ENCODE peak calls at places on chromosomes 11 and 22, in seven cellular contexts. E is fibroblast of mammary gland, O is neural progenitor cell, A is body of pancreas, C is tibial artery, U is OCI-LY7, D is WERI-Rb-1. Z is an unnamed sample.
A peak's percentile ranks its signal among the peaks of the same experiment; 100 is the strongest.

GRCh38 chr11:116641561-116642045 is 131.2 kb downstream of the BUD13 start:
- DNase-seq in E (no peak), O (peak; percentile 67), A (peak; percentile 72), C (no peak), U (peak; percentile 29), D (peak; percentile 81), Z (peak; percentile 39)

GRCh38 chr11:69930081-69931059 is 111.2 kb upstream of the FGF3 start:
- DNase-seq in E (no peak), O (no peak), A (no peak), C (peak; percentile 40), U (no peak), D (no peak), Z (no peak)

GRCh38 chr11:76005746-76006145 is 190.7 kb downstream of the UVRAG start:
- DNase-seq in E (peak; percentile 20), O (no peak), A (no peak), C (no peak), U (no peak), D (no peak), Z (peak; percentile 44)

GRCh38 chr11:63590024-63590788 is 24.0 kb downstream of the PLAAT3 start:
- DNase-seq in E (no peak), O (no peak), A (no peak), C (no peak), U (no peak), D (no peak), Z (no peak)

GRCh38 chr11:12402691-12403120 is 25.3 kb downstream of the PARVA start:
- DNase-seq in E (no peak), O (no peak), A (no peak), C (no peak), U (no peak), D (no peak), Z (peak; percentile 44)

GRCh38 chr22:28802595-28803087 is 2.3 kb upstream of the XBP1 start:
- DNase-seq in E (no peak), O (no peak), A (no peak), C (no peak), U (peak; percentile 35), D (no peak), Z (no peak)

GRCh38 chr11:77633856-77634425 is 3.7 kb downstream of the CLNS1A start:
- DNase-seq in E (no peak), O (no peak), A (peak; percentile 13), C (no peak), U (no peak), D (no peak), Z (peak; percentile 35)

GRCh38 chr11:4459470-4459869 is 10.4 kb downstream of the OR52K2 start:
- DNase-seq in E (peak; percentile 10), O (no peak), A (peak; percentile 13), C (no peak), U (no peak), D (no peak), Z (peak; percentile 16)

GRCh38 chr11:133681901-133682300 is 149.6 kb upstream of the OPCML start:
- DNase-seq in E (no peak), O (peak; percentile 28), A (no peak), C (no peak), U (no peak), D (peak; percentile 87), Z (no peak)

GRCh38 chr11:69659591-69659990 is 15.6 kb downstream of the LTO1 start:
- DNase-seq in E (no peak), O (no peak), A (no peak), C (peak; percentile 45), U (no peak), D (no peak), Z (no peak)

GRCh38 chr11:66299189-66299588 is 7.5 kb downstream of the TMEM151A start:
- DNase-seq in E (no peak), O (no peak), A (no peak), C (no peak), U (no peak), D (no peak), Z (no peak)

GRCh38 chr11:1743587-1744136 is 6.7 kb downstream of the IFITM10 start:
- DNase-seq in E (no peak), O (no peak), A (no peak), C (peak; percentile 66), U (no peak), D (no peak), Z (no peak)

GRCh38 chr22:27250418-27250817 is 551.1 kb downstream of the MN1 start:
- DNase-seq in E (no peak), O (no peak), A (no peak), C (peak; percentile 53), U (no peak), D (no peak), Z (no peak)

GRCh38 chr22:40334060-40334459 is 12.2 kb upstream of the ADSL start:
- DNase-seq in E (no peak), O (no peak), A (no peak), C (no peak), U (no peak), D (no peak), Z (no peak)
- H3K4me3 ChIP-seq in E (no peak overlapping the region), O (no peak overlapping the region), A (no peak overlapping the region), C (no peak overlapping the region), U (no peak overlapping the region), D (no peak overlapping the region), Z (no peak overlapping the region)

GRCh38 chr11:130381317-130381716 is 47.1 kb downstream of the ADAMTS8 start:
- DNase-seq in E (no peak), O (no peak), A (peak; percentile 41), C (no peak), U (no peak), D (no peak), Z (no peak)
- TF ChIP-seq CTCF in E (no peak), O (no peak), A (no peak), C (no peak), U (no peak), D (no peak), Z (no peak)

GRCh38 chr22:50009251-50009650 is 3.3 kb downstream of the IL17REL start:
- DNase-seq in E (no peak), O (no peak), A (no peak), C (peak; percentile 61), U (no peak), D (no peak), Z (no peak)

GRCh38 chr22:50008151-50009040 is 4.2 kb downstream of the IL17REL start:
- DNase-seq in E (no peak), O (no peak), A (no peak), C (peak; percentile 46), U (no peak), D (no peak), Z (no peak)

GRCh38 chr22:50010676-50011446 is 1.7 kb downstream of the IL17REL start:
- DNase-seq in E (no peak), O (no peak), A (peak; percentile 5), C (no peak), U (no peak), D (no peak), Z (no peak)

GRCh38 chr22:50011447-50012200 is 941 bp downstream of the IL17REL start:
- DNase-seq in E (no peak), O (no peak), A (peak; percentile 4), C (no peak), U (peak; percentile 16), D (peak; percentile 6), Z (no peak)

GRCh38 chr22:50009765-50010675 is 2.5 kb downstream of the IL17REL start:
- DNase-seq in E (no peak), O (no peak), A (peak; percentile 3), C (peak; percentile 71), U (no peak), D (no peak), Z (no peak)
- H3K4me3 ChIP-seq in E (no peak overlapping the region), O (peak overlapping the region; percentile 9), A (no peak overlapping the region), C (no peak overlapping the region), U (no peak overlapping the region), D (no peak overlapping the region), Z (no peak overlapping the region)

DNA sequence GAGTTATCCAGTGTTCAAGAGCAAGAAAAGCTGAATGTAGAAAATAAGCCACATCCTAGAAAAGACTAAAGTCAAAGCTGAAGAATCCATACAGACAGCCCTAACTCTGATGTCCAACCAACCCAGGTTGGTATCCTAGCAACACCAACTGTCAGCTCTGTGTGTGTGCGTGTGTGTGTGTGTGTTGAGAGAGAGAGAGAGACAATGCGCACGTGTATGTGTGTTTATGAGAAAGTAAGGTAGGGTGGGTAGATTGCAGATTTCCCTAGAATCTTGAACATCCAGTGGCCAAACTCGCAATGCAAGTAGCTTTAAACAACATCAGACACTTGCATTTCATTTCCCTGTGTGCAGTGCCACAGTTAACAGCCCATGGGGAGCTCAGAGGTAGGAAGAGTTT is 274.9 kb downstream of the FAM181B start:
- DNase-seq in E (no peak), O (peak; percentile 65), A (no peak), C (no peak), U (no peak), D (no peak), Z (no peak)
- TF ChIP-seq CTCF in E (no peak), O (no peak), A (no peak), C (no peak), U (no peak), D (no peak), Z (no peak)

DNA sequence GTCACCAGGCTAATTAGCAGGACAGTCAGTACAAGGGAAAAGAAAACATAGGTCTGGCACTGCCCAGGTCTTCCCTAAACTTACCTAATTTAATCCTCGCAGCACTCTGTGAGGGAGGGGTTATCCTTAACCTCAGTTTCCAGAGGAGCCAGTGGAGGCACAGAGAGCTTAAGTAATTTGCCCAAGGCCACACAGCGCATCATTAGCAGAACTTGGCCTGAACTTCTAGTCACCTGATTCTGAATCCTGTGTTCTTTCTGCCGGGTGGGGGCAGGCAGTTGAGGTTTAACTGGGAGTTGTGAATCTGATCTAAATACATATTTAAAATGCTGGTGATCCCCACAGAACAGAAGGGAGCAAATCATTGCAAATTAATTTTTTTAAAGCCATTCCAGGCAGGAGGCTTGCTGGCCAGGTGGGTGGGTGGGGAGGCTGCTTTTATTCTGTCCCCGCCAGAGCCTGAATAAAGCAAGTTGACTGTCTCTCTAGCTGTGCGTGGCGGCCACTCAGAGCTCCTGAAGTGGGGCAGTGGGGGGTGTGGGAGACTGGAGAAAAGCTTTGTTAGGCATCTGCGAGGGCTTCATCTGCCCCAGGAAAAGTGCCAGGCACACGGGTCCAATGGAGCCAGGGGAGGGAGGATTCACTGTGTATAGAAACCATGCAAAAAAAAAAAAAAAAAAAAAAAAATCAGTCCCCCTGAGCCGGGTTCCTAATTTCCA is 66.1 kb downstream of the NFAM1 start:
- DNase-seq in E (no peak), O (no peak), A (no peak), C (no peak), U (no peak), D (no peak), Z (no peak)
- H3K4me3 ChIP-seq in E (no peak overlapping the region), O (peak overlapping the region; percentile 31), A (no peak overlapping the region), C (no peak overlapping the region), U (no peak overlapping the region), D (no peak overlapping the region), Z (no peak overlapping the region)

GRCh38 chr22:31140746-31141145 is 438 bp upstream of the PLA2G3 start:
- DNase-seq in E (no peak), O (no peak), A (peak; percentile 53), C (no peak), U (no peak), D (no peak), Z (no peak)
- TF ChIP-seq CTCF in E (no peak), O (no peak), A (no peak), C (no peak), U (no peak), D (no peak), Z (no peak)